ENCODE peak calls at places on chromosomes 5 and 9, in six cellular contexts. One of them, this sample, is unnamed.

GRCh38 chr9:94941211-94941875 is 214.8 kb downstream of the AOPEP start:
- DNase-seq in HS-27A: no peak
- DNase-seq in pancreas: no peak
- DNase-seq in activated CD8-positive, alpha-beta memory T cell treated with anti-CD3 and anti-CD28 coated beads, Interleukin-2, amount 50 U/mL, for 4 hours: no peak
- DNase-seq in EL: peak
- DNase-seq in SIG-M5: no peak
- DNase-seq in this sample: no peak

GRCh38 chr5:132905938-132906337 is 32.5 kb downstream of the LEAP2 start:
- DNase-seq in HS-27A: no peak
- DNase-seq in pancreas: no peak
- DNase-seq in activated CD8-positive, alpha-beta memory T cell treated with anti-CD3 and anti-CD28 coated beads, Interleukin-2, amount 50 U/mL, for 4 hours: no peak
- DNase-seq in EL: no peak
- DNase-seq in SIG-M5: no peak
- DNase-seq in this sample: no peak

GRCh38 chr5:4942831-4943178 is 197.3 kb upstream of the ADAMTS16 start:
- DNase-seq in HS-27A: no peak
- DNase-seq in pancreas: no peak
- DNase-seq in activated CD8-positive, alpha-beta memory T cell treated with anti-CD3 and anti-CD28 coated beads, Interleukin-2, amount 50 U/mL, for 4 hours: no peak
- DNase-seq in EL: no peak
- DNase-seq in SIG-M5: no peak
- DNase-seq in this sample: no peak

GRCh38 chr9:31140316-31140715 is 1244.1 kb upstream of the ACO1 start:
- DNase-seq in HS-27A: no peak
- DNase-seq in pancreas: no peak
- DNase-seq in activated CD8-positive, alpha-beta memory T cell treated with anti-CD3 and anti-CD28 coated beads, Interleukin-2, amount 50 U/mL, for 4 hours: no peak
- DNase-seq in EL: no peak
- DNase-seq in SIG-M5: no peak
- DNase-seq in this sample: no peak

GRCh38 chr5:45399041-45399440 is 297.1 kb downstream of the HCN1 start:
- DNase-seq in HS-27A: no peak
- DNase-seq in pancreas: no peak
- DNase-seq in activated CD8-positive, alpha-beta memory T cell treated with anti-CD3 and anti-CD28 coated beads, Interleukin-2, amount 50 U/mL, for 4 hours: no peak
- DNase-seq in EL: no peak
- DNase-seq in SIG-M5: no peak
- DNase-seq in this sample: no peak

GRCh38 chr9:90900130-90900529 is 98.5 kb downstream of the SYK start:
- DNase-seq in HS-27A: no peak
- DNase-seq in pancreas: no peak
- DNase-seq in activated CD8-positive, alpha-beta memory T cell treated with anti-CD3 and anti-CD28 coated beads, Interleukin-2, amount 50 U/mL, for 4 hours: no peak
- DNase-seq in EL: no peak
- DNase-seq in SIG-M5: no peak
- DNase-seq in this sample: no peak

GRCh38 chr9:112234779-112235178 is 59.7 kb upstream of the SUSD1 start:
- DNase-seq in HS-27A: no peak
- DNase-seq in pancreas: no peak
- DNase-seq in activated CD8-positive, alpha-beta memory T cell treated with anti-CD3 and anti-CD28 coated beads, Interleukin-2, amount 50 U/mL, for 4 hours: no peak
- DNase-seq in EL: no peak
- DNase-seq in SIG-M5: no peak
- DNase-seq in this sample: no peak

GRCh38 chr5:142327111-142327842 is 2.5 kb upstream of the SPRY4 start:
- DNase-seq in HS-27A: no peak
- DNase-seq in pancreas: no peak
- DNase-seq in activated CD8-positive, alpha-beta memory T cell treated with anti-CD3 and anti-CD28 coated beads, Interleukin-2, amount 50 U/mL, for 4 hours: no peak
- DNase-seq in EL: peak
- DNase-seq in SIG-M5: no peak
- DNase-seq in this sample: peak

GRCh38 chr9:129002989-129003388 is 25.1 kb downstream of the SH3GLB2 start:
- DNase-seq in HS-27A: no peak
- DNase-seq in pancreas: no peak
- DNase-seq in activated CD8-positive, alpha-beta memory T cell treated with anti-CD3 and anti-CD28 coated beads, Interleukin-2, amount 50 U/mL, for 4 hours: no peak
- DNase-seq in EL: no peak
- DNase-seq in SIG-M5: no peak
- DNase-seq in this sample: peak

GRCh38 chr9:107751522-107752235 is 262.1 kb upstream of the KLF4 start:
- DNase-seq in HS-27A: no peak
- DNase-seq in pancreas: peak
- DNase-seq in activated CD8-positive, alpha-beta memory T cell treated with anti-CD3 and anti-CD28 coated beads, Interleukin-2, amount 50 U/mL, for 4 hours: no peak
- DNase-seq in EL: peak
- DNase-seq in SIG-M5: no peak
- DNase-seq in this sample: no peak

GRCh38 chr9:121326130-121326838 is 43.8 kb downstream of the STOM start:
- DNase-seq in HS-27A: no peak
- DNase-seq in pancreas: no peak
- DNase-seq in activated CD8-positive, alpha-beta memory T cell treated with anti-CD3 and anti-CD28 coated beads, Interleukin-2, amount 50 U/mL, for 4 hours: no peak
- DNase-seq in EL: peak
- DNase-seq in SIG-M5: no peak
- DNase-seq in this sample: no peak

GRCh38 chr5:67493676-67494075 is 297.1 kb upstream of the CD180 start:
- DNase-seq in HS-27A: no peak
- DNase-seq in pancreas: no peak
- DNase-seq in activated CD8-positive, alpha-beta memory T cell treated with anti-CD3 and anti-CD28 coated beads, Interleukin-2, amount 50 U/mL, for 4 hours: no peak
- DNase-seq in EL: peak
- DNase-seq in SIG-M5: no peak
- DNase-seq in this sample: no peak

GRCh38 chr9:88076286-88077070 is 61.8 kb downstream of the SPATA31C2 start:
- DNase-seq in HS-27A: no peak
- DNase-seq in pancreas: peak
- DNase-seq in activated CD8-positive, alpha-beta memory T cell treated with anti-CD3 and anti-CD28 coated beads, Interleukin-2, amount 50 U/mL, for 4 hours: no peak
- DNase-seq in EL: peak
- DNase-seq in SIG-M5: no peak
- DNase-seq in this sample: peak

GRCh38 chr5:141815796-141816180 is 62.4 kb downstream of the PCDH1 start:
- DNase-seq in HS-27A: no peak
- DNase-seq in pancreas: no peak
- DNase-seq in activated CD8-positive, alpha-beta memory T cell treated with anti-CD3 and anti-CD28 coated beads, Interleukin-2, amount 50 U/mL, for 4 hours: no peak
- DNase-seq in EL: no peak
- DNase-seq in SIG-M5: no peak
- DNase-seq in this sample: no peak

GRCh38 chr9:128820665-128821583 is 2.6 kb downstream of the ENDOG start:
- DNase-seq in HS-27A: no peak
- DNase-seq in pancreas: no peak
- DNase-seq in activated CD8-positive, alpha-beta memory T cell treated with anti-CD3 and anti-CD28 coated beads, Interleukin-2, amount 50 U/mL, for 4 hours: no peak
- DNase-seq in EL: no peak
- DNase-seq in SIG-M5: no peak
- DNase-seq in this sample: no peak

GRCh38 chr9:16369427-16369826 is 501.0 kb downstream of the BNC2 start:
- DNase-seq in HS-27A: no peak
- DNase-seq in pancreas: no peak
- DNase-seq in activated CD8-positive, alpha-beta memory T cell treated with anti-CD3 and anti-CD28 coated beads, Interleukin-2, amount 50 U/mL, for 4 hours: no peak
- DNase-seq in EL: no peak
- DNase-seq in SIG-M5: no peak
- DNase-seq in this sample: no peak

GRCh38 chr9:20784196-20784595 is 100.1 kb downstream of the FOCAD start:
- DNase-seq in HS-27A: no peak
- DNase-seq in pancreas: no peak
- DNase-seq in activated CD8-positive, alpha-beta memory T cell treated with anti-CD3 and anti-CD28 coated beads, Interleukin-2, amount 50 U/mL, for 4 hours: no peak
- DNase-seq in EL: no peak
- DNase-seq in SIG-M5: no peak
- DNase-seq in this sample: no peak

GRCh38 chr5:67119010-67119409 is 77.6 kb downstream of the CD180 start:
- DNase-seq in HS-27A: no peak
- DNase-seq in pancreas: no peak
- DNase-seq in activated CD8-positive, alpha-beta memory T cell treated with anti-CD3 and anti-CD28 coated beads, Interleukin-2, amount 50 U/mL, for 4 hours: no peak
- DNase-seq in EL: no peak
- DNase-seq in SIG-M5: no peak
- DNase-seq in this sample: no peak

GRCh38 chr9:131899248-131899882 is 159.5 kb upstream of the RAPGEF1 start:
- DNase-seq in HS-27A: no peak
- DNase-seq in pancreas: no peak
- DNase-seq in activated CD8-positive, alpha-beta memory T cell treated with anti-CD3 and anti-CD28 coated beads, Interleukin-2, amount 50 U/mL, for 4 hours: no peak
- DNase-seq in EL: no peak
- DNase-seq in SIG-M5: no peak
- DNase-seq in this sample: no peak

GRCh38 chr5:91281409-91281808 is 101.7 kb downstream of the ARRDC3 start:
- DNase-seq in HS-27A: no peak
- DNase-seq in pancreas: no peak
- DNase-seq in activated CD8-positive, alpha-beta memory T cell treated with anti-CD3 and anti-CD28 coated beads, Interleukin-2, amount 50 U/mL, for 4 hours: no peak
- DNase-seq in EL: peak
- DNase-seq in SIG-M5: no peak
- DNase-seq in this sample: no peak

GRCh38 chr9:134175291-134175807 is 11.0 kb upstream of the RNU6ATAC start:
- DNase-seq in HS-27A: no peak
- DNase-seq in pancreas: no peak
- DNase-seq in activated CD8-positive, alpha-beta memory T cell treated with anti-CD3 and anti-CD28 coated beads, Interleukin-2, amount 50 U/mL, for 4 hours: no peak
- DNase-seq in EL: peak
- DNase-seq in SIG-M5: no peak
- DNase-seq in this sample: no peak

GRCh38 chr5:134086215-134086942 is 28.1 kb upstream of the TCF7 start:
- DNase-seq in HS-27A: no peak
- DNase-seq in pancreas: no peak
- DNase-seq in activated CD8-positive, alpha-beta memory T cell treated with anti-CD3 and anti-CD28 coated beads, Interleukin-2, amount 50 U/mL, for 4 hours: no peak
- DNase-seq in EL: no peak
- DNase-seq in SIG-M5: no peak
- DNase-seq in this sample: peak

GRCh38 chr5:137207023-137207760 is 291.9 kb downstream of the SPOCK1 start:
- DNase-seq in HS-27A: no peak
- DNase-seq in pancreas: peak
- DNase-seq in activated CD8-positive, alpha-beta memory T cell treated with anti-CD3 and anti-CD28 coated beads, Interleukin-2, amount 50 U/mL, for 4 hours: no peak
- DNase-seq in EL: no peak
- DNase-seq in SIG-M5: no peak
- DNase-seq in this sample: no peak

GRCh38 chr5:59209758-59210359 is 627.0 kb downstream of the RAB3C start:
- DNase-seq in HS-27A: no peak
- DNase-seq in pancreas: no peak
- DNase-seq in activated CD8-positive, alpha-beta memory T cell treated with anti-CD3 and anti-CD28 coated beads, Interleukin-2, amount 50 U/mL, for 4 hours: no peak
- DNase-seq in EL: peak
- DNase-seq in SIG-M5: no peak
- DNase-seq in this sample: no peak

GRCh38 chr9:111236337-111236736 is 93.7 kb downstream of the OR2K2 start:
- DNase-seq in HS-27A: no peak
- DNase-seq in pancreas: no peak
- DNase-seq in activated CD8-positive, alpha-beta memory T cell treated with anti-CD3 and anti-CD28 coated beads, Interleukin-2, amount 50 U/mL, for 4 hours: no peak
- DNase-seq in EL: no peak
- DNase-seq in SIG-M5: no peak
- DNase-seq in this sample: no peak

GRCh38 chr9:129517006-129517405 is 103.9 kb downstream of the C9orf50 start:
- DNase-seq in HS-27A: no peak
- DNase-seq in pancreas: no peak
- DNase-seq in activated CD8-positive, alpha-beta memory T cell treated with anti-CD3 and anti-CD28 coated beads, Interleukin-2, amount 50 U/mL, for 4 hours: no peak
- DNase-seq in EL: no peak
- DNase-seq in SIG-M5: no peak
- DNase-seq in this sample: no peak

GRCh38 chr5:30831123-30831522 is 362.4 kb upstream of the CDH6 start:
- DNase-seq in HS-27A: no peak
- DNase-seq in pancreas: no peak
- DNase-seq in activated CD8-positive, alpha-beta memory T cell treated with anti-CD3 and anti-CD28 coated beads, Interleukin-2, amount 50 U/mL, for 4 hours: no peak
- DNase-seq in EL: no peak
- DNase-seq in SIG-M5: no peak
- DNase-seq in this sample: no peak

GRCh38 chr5:66209794-66210193 is 65.7 kb downstream of the SREK1 start:
- DNase-seq in HS-27A: no peak
- DNase-seq in pancreas: no peak
- DNase-seq in activated CD8-positive, alpha-beta memory T cell treated with anti-CD3 and anti-CD28 coated beads, Interleukin-2, amount 50 U/mL, for 4 hours: no peak
- DNase-seq in EL: no peak
- DNase-seq in SIG-M5: no peak
- DNase-seq in this sample: no peak

GRCh38 chr9:4742246-4742645 is 1.2 kb upstream of the AK3 start:
- DNase-seq in HS-27A: no peak
- DNase-seq in pancreas: no peak
- DNase-seq in activated CD8-positive, alpha-beta memory T cell treated with anti-CD3 and anti-CD28 coated beads, Interleukin-2, amount 50 U/mL, for 4 hours: no peak
- DNase-seq in EL: peak
- DNase-seq in SIG-M5: no peak
- DNase-seq in this sample: no peak

GRCh38 chr5:143985832-143986485 is 174.0 kb downstream of the HMHB1 start:
- DNase-seq in HS-27A: peak
- DNase-seq in pancreas: no peak
- DNase-seq in activated CD8-positive, alpha-beta memory T cell treated with anti-CD3 and anti-CD28 coated beads, Interleukin-2, amount 50 U/mL, for 4 hours: no peak
- DNase-seq in EL: peak
- DNase-seq in SIG-M5: no peak
- DNase-seq in this sample: no peak

GRCh38 chr5:9927106-9927505 is 297.0 kb upstream of the TAS2R1 start:
- DNase-seq in HS-27A: peak
- DNase-seq in pancreas: no peak
- DNase-seq in activated CD8-positive, alpha-beta memory T cell treated with anti-CD3 and anti-CD28 coated beads, Interleukin-2, amount 50 U/mL, for 4 hours: no peak
- DNase-seq in EL: peak
- DNase-seq in SIG-M5: no peak
- DNase-seq in this sample: no peak

GRCh38 chr5:172284275-172284971 is 859 bp upstream of the UBTD2 start:
- DNase-seq in HS-27A: peak
- DNase-seq in pancreas: no peak
- DNase-seq in activated CD8-positive, alpha-beta memory T cell treated with anti-CD3 and anti-CD28 coated beads, Interleukin-2, amount 50 U/mL, for 4 hours: no peak
- DNase-seq in EL: peak
- DNase-seq in SIG-M5: no peak
- DNase-seq in this sample: no peak

GRCh38 chr9:34463901-34464232 is 5.3 kb downstream of the DNAI1 start:
- DNase-seq in HS-27A: no peak
- DNase-seq in pancreas: no peak
- DNase-seq in activated CD8-positive, alpha-beta memory T cell treated with anti-CD3 and anti-CD28 coated beads, Interleukin-2, amount 50 U/mL, for 4 hours: no peak
- DNase-seq in EL: no peak
- DNase-seq in SIG-M5: no peak
- DNase-seq in this sample: no peak

This sample was measured in activated effector memory CD4-positive, alpha-beta T cell treated with anti-CD3 and anti-CD28 coated beads, Interleukin-2, amount 50 U/mL, for 16 hours.